ENCODE peak calls at places on chromosomes 5 and 9, in five cellular contexts. U is colonic mucosa, J is fibroblast of villous mesenchyme, V is Panc1, C is right atrium auricular region. E is an unnamed sample.

GRCh38 chr5:127588368-127588767 is 60.5 kb upstream of the CTXN3 start:
- DNase-seq in U (no peak), J (no peak), V (no peak), C (no peak), E (no peak)

GRCh38 chr5:16271851-16272250 is 92.3 kb upstream of the MARCHF11 start:
- DNase-seq in U (no peak), J (no peak), V (no peak), C (no peak), E (no peak)

GRCh38 chr5:74316064-74316586 is 324.4 kb downstream of the ENC1 start:
- DNase-seq in U (no peak), J (peak; percentile 78), V (peak; percentile 75), C (no peak), E (peak; percentile 92)

GRCh38 chr5:172729588-172729987 is 41.4 kb downstream of the DUSP1 start:
- DNase-seq in U (no peak), J (no peak), V (no peak), C (no peak), E (no peak)

GRCh38 chr5:106121972-106122605 is 1548.6 kb downstream of the EFNA5 start:
- DNase-seq in U (peak; percentile 22), J (peak; percentile 15), V (peak; percentile 25), C (no peak), E (peak; percentile 19)

GRCh38 chr9:93268551-93269314 is 84.8 kb downstream of the WNK2 start:
- DNase-seq in U (peak; percentile 87), J (no peak), V (no peak), C (no peak), E (no peak)

GRCh38 chr9:16289639-16290038 is 580.8 kb downstream of the BNC2 start:
- DNase-seq in U (no peak), J (no peak), V (no peak), C (no peak), E (peak; percentile 51)

GRCh38 chr9:119304566-119304965 is 64.7 kb downstream of the BRINP1 start:
- DNase-seq in U (no peak), J (no peak), V (no peak), C (no peak), E (no peak)

GRCh38 chr9:104961238-104961637 is 33.3 kb upstream of the ABCA1 start:
- DNase-seq in U (peak; percentile 71), J (peak; percentile 87), V (peak; percentile 33), C (no peak), E (peak; percentile 60)

GRCh38 chr5:111295649-111296048 is 71.5 kb downstream of the CAMK4 start:
- DNase-seq in U (no peak), J (no peak), V (no peak), C (no peak), E (no peak)

GRCh38 chr9:33506626-33507370 is 17.3 kb upstream of the ANKRD18B start:
- DNase-seq in U (no peak), J (peak; percentile 77), V (no peak), C (no peak), E (peak; percentile 96)

GRCh38 chr9:130745829-130746228 is 52.2 kb downstream of the EXOSC2 start:
- DNase-seq in U (no peak), J (no peak), V (no peak), C (no peak), E (no peak)

GRCh38 chr9:85142461-85143401 is 473.2 kb downstream of the NTRK2 start:
- DNase-seq in U (no peak), J (no peak), V (peak; percentile 18), C (no peak), E (peak; percentile 3)

GRCh38 chr5:29990681-29991080 is 1202.8 kb upstream of the CDH6 start:
- DNase-seq in U (no peak), J (no peak), V (no peak), C (no peak), E (no peak)

GRCh38 chr9:86975571-86975970 is 28.3 kb upstream of the GAS1 start:
- DNase-seq in U (no peak), J (peak; percentile 76), V (no peak), C (no peak), E (no peak)

GRCh38 chr5:57082441-57083067 is 91.3 kb upstream of the GPBP1 start:
- DNase-seq in U (no peak), J (peak; percentile 41), V (peak; percentile 5), C (no peak), E (peak; percentile 41)

DNA sequence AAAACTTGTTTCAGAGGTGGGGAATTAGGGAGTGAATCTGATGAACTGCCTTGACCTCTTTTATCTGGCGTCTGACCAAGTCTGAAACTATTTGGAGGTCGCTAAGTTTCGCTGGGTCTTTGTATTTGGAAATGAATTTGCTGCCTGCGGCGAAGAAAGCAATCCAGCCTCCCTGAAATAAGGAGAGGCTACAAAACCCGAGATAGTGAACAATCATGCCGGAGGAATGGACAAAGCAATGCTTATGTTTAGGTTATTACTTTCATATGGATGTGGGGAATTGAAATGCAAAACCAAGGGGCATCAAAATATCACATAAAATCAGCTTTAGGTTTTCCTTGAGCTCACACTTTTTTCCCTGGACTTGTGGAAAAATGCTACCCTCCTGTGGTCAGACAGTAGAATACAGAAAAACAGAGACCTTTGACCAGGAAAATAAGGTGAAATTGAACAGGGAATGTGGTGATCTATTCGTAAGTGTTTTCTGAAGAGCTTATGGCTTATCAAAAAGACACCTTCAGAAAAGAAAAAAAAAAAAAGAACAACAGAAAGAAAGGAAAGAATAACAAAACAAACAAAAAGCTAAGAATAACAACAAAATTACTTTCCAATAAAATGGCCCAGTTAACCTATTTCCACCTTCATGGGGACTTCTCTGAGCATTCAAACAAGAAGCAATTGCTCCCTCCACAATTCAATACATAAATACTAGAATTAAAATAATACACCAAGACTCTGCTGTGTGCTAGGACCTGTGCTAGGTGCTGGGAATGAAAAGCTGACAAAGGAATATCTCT is 68.6 kb upstream of the DPYSL3 start:
- DNase-seq in U (no peak), J (peak; percentile 72), V (peak; percentile 10), C (no peak), E (peak; percentile 82)
- H3K4me3 ChIP-seq in U (no peak overlapping the region), J (peak overlapping the region; percentile 41), V (no peak overlapping the region), C (peak overlapping the region; percentile 21), E (peak overlapping the region; percentile 35)

GRCh38 chr5:171668097-171668412 is 117.6 kb upstream of the SMIM23 start:
- DNase-seq in U (no peak), J (no peak), V (no peak), C (no peak), E (no peak)
- H3K4me3 ChIP-seq in U (no peak overlapping the region), J (no peak overlapping the region), V (no peak overlapping the region), C (peak overlapping the region; percentile 12), E (no peak overlapping the region)

GRCh38 chr5:157652377-157652692 is at the start of gene SOX30:
- DNase-seq in U (no peak), J (no peak), V (no peak), C (no peak), E (no peak)
- H3K4me3 ChIP-seq in U (peak within 1 kb of the TSS; percentile 42), J (peak within 1 kb of the TSS; percentile 46), V (no peak within 1 kb of the TSS), C (peak within 1 kb of the TSS; percentile 58), E (peak within 1 kb of the TSS; percentile 37)

DNA sequence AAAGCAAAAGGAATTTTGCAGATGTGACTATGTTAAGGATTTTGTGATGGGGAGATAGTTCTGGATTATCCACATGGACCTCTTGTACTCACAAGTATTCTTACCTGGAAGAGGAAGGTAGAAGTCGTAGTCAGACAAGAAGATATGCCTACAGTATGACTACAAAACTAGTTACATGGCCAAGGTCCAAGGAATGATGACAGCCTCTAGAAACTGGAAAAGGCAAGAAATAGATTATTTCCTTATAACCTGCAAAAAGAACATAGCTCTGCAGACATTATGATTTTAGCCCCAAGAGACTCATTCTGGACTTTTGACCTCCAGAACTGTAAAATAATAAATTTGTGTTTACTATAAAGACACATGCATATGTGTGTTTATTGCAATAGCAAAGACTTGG is 226.9 kb downstream of the FER start:
- DNase-seq in U (no peak), J (no peak), V (no peak), C (no peak), E (no peak)
- H3K4me3 ChIP-seq in U (no peak overlapping the region), J (no peak overlapping the region), V (no peak overlapping the region), C (no peak overlapping the region), E (no peak overlapping the region)

DNA sequence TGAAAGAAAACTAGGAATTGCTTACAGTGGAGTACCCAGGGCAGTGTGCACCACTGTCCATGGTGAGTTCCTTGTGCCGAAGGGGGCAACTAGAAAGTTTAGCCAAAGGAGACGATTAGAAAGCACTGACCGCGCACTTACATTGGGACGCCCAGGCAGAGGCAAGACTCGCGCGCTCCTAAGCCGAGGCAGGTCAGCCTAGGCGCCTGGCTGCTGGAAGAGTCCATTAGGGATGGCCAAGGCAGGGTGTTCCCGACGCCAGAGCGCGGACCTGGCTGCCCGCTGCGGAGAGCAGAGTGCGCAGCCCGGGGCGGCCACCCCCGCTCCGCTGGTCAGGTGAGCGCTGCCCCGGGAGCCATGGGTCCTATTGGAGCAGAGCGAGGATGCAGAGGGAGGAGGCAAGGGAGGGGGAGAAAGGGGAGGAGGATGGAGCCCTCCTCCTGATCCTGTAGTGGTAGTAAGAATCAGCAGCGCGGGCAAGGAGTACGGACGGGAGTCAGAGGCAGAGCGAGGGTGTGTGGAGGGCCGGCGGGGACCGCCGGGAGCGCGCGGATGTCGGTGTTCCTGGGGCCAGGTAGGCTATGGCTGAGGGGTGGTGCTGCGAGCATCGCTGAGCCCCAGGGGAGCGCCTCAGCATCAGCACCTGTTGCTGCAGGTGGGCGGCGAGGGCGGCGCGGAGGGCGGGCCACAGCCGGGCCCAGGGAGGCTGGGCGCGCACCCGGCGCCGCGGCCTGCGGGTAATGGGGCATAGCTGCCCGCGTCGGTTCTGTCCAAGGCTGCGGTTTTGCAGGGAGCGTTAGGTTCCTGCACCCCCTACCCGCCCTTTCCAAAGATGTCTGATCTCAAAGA is at the start of gene ADGRV1:
- DNase-seq in U (peak; percentile 89), J (peak; percentile 34), V (no peak), C (no peak), E (peak; percentile 33)
- H3K4me3 ChIP-seq in U (peak within 1 kb of the TSS; percentile 56), J (peak within 1 kb of the TSS; percentile 26), V (peak within 1 kb of the TSS; percentile 34), C (peak within 1 kb of the TSS; percentile 46), E (peak within 1 kb of the TSS; percentile 6)

E was measured in fibroblast of pulmonary artery.